ENCODE peak calls at places on chromosomes 4 and X, in ten cellular contexts. O is aorta; L is CD8-positive, alpha-beta T cell; F is breast epithelium; Y is heart left ventricle; K is cardiac muscle cell; S is Peyer's patch; X is neuronal stem cell; B is heart right ventricle; M is neural progenitor cell. D is an unnamed sample.
A peak's percentile ranks its signal among the peaks of the same experiment; 100 is the strongest.

GRCh38 chr4:49000806-49001205 is 14.7 kb downstream of the CWH43 start:
- DNase-seq in O (no peak), L (no peak), F (no peak), Y (no peak), K (no peak), S (no peak), X (no peak), B (no peak), M (no peak), D (no peak)

GRCh38 chr4:4673070-4673469 is 131.2 kb upstream of the STX18 start:
- DNase-seq in O (no peak), L (no peak), F (no peak), Y (no peak), K (peak; percentile 66), S (no peak), X (peak; percentile 59), B (no peak), M (peak; percentile 87), D (no peak)

GRCh38 chr4:142092941-142093340 is 456.6 kb downstream of the IL15 start:
- DNase-seq in O (no peak), L (no peak), F (no peak), Y (no peak), K (no peak), S (no peak), X (no peak), B (no peak), M (no peak), D (no peak)

GRCh38 chr4:58144721-58145120 is 1034.5 kb upstream of the IGFBP7 start:
- DNase-seq in O (no peak), L (no peak), F (no peak), Y (no peak), K (no peak), S (no peak), X (no peak), B (no peak), M (no peak), D (no peak)

GRCh38 chr4:63620271-63620670 is 789.0 kb downstream of the TECRL start:
- DNase-seq in O (no peak), L (no peak), F (no peak), Y (no peak), K (no peak), S (no peak), X (no peak), B (no peak), M (no peak), D (no peak)

GRCh38 chr4:105280338-105280809 is 133.7 kb downstream of the TET2 start:
- DNase-seq in O (no peak), L (no peak), F (no peak), Y (no peak), K (no peak), S (no peak), X (no peak), B (no peak), M (no peak), D (no peak)

GRCh38 chr4:114378306-114378903 is 220.2 kb upstream of the UGT8 start:
- DNase-seq in O (no peak), L (no peak), F (no peak), Y (no peak), K (no peak), S (no peak), X (no peak), B (no peak), M (no peak), D (no peak)

GRCh38 chr4:57104706-57105560 is 5.3 kb downstream of the IGFBP7 start:
- DNase-seq in O (no peak), L (no peak), F (no peak), Y (no peak), K (no peak), S (no peak), X (no peak), B (no peak), M (no peak), D (no peak)

DNA sequence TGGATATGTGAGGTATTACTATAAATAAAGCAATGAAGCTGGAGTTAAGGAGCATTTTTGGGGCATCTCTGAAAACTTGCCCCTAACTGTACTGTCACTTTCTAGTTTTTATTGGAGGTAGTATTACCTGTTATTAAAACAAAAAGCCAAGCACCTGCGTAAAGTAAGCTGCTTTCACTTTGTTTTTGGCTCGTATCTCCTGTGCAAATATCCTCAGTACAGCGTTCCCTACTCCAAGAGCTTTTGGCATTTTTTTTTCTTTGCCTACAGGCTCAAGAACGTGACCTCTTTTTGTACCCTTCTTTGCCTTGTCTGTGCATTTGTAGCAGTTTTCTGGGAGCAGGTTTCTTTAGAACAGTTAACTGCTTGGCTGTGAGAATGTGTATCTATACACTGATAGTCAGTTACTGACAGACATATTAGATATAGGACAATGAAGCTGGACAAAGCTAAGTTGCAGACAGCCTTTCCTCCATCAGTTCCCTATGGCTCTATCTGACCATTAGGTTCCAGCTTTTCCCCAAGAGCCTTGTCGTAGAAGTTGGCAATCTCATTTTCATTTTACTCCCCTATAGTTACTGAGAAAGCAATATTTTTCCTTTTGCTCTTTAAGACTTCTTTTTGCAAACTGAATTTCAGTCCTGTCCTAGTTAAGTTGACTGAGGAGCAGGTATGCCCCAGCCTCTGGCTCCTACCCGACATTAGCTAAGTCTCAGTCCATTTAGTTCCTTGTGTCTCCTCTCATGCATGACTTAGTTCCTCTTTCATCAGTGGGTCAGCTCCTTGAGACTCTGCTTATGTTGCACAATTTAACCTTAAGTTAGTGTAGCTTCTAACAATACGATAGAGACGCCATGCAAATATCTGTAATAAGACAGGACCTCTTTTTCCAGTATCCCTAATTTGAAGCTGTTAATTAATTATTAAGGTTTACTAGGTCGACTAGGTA is 71.5 kb upstream of the HPRT1 start:
- DNase-seq in O (no peak), L (no peak), F (no peak), Y (no peak), K (peak; percentile 3), S (no peak), X (no peak), B (no peak), M (no peak), D (no peak)
- H3K27ac ChIP-seq in O (no peak overlapping the region), L (no peak overlapping the region), F (no peak overlapping the region), Y (no peak overlapping the region), K (peak overlapping the region; percentile 78), S (no peak overlapping the region), X (no peak overlapping the region), B (no peak overlapping the region), M (no peak overlapping the region), D (no peak overlapping the region)

GRCh38 chr4:2042947-2043395 is 16.2 kb upstream of the NAT8L start:
- DNase-seq in O (no peak), L (no peak), F (no peak), Y (no peak), K (no peak), S (no peak), X (no peak), B (no peak), M (no peak), D (no peak)

GRCh38 chr4:2040391-2041233 is 18.5 kb upstream of the NAT8L start:
- DNase-seq in O (no peak), L (no peak), F (no peak), Y (no peak), K (peak; percentile 22), S (no peak), X (no peak), B (no peak), M (peak; percentile 50), D (peak; percentile 52)

GRCh38 chr4:2043396-2044118 is 15.6 kb upstream of the NAT8L start:
- DNase-seq in O (no peak), L (no peak), F (no peak), Y (no peak), K (no peak), S (no peak), X (no peak), B (no peak), M (no peak), D (no peak)

GRCh38 chr4:2042207-2042946 is 16.8 kb upstream of the NAT8L start:
- DNase-seq in O (no peak), L (no peak), F (no peak), Y (no peak), K (peak; percentile 61), S (peak; percentile 37), X (no peak), B (no peak), M (peak; percentile 70), D (peak; percentile 31)

DNA sequence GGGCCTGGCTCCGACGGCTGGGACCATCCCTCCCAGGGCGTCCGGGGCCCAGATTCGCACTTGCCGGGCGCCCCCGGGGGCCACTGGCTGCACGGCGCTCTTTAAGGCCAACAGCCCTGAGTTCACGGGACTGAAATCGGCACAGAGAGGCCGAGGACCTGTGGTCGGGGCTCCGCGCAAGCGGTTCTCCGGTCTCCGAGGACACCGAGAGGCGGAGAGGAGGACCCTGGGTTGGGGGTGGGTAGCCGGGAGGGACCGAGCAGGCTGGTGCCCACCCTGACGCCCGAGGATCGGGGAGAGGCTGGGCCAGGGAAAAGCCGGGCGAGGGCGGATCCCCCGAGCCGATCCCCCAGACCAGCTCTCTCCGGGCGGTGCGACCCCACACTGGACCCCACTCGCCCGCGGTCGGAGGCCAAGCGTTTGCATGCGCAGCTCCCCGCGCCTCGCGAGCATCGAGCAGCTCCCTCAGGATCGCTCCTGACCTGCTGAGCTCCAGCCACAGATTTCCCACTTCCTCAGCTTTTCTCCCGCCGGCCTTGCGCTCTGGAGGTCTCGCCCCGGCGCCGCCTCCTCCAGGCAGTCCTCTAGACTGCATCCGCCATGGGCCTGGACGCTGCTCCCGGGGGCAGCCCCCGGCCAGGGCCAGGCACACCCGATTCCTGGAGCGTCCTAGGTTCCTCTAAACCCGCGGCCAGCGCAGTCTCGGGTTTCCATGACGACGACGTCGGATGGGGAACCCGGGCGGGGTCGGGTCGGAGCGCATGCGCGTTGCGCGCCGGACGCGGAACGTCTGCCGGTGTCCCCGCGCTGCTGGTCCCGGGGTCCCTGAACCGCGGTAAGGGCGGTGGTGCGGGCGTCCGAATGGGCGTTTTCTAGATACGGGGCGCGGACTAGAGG is 17.6 kb upstream of the NAT8L start:
- DNase-seq in O (peak; percentile 92), L (peak; percentile 74), F (no peak), Y (peak; percentile 95), K (peak; percentile 83), S (peak; percentile 79), X (peak; percentile 92), B (peak; percentile 84), M (peak; percentile 98), D (peak; percentile 82)
- H3K27ac ChIP-seq in O (no peak overlapping the region), L (no peak overlapping the region), F (no peak overlapping the region), Y (no peak overlapping the region), K (no peak overlapping the region), S (no peak overlapping the region), X (no peak overlapping the region), B (no peak overlapping the region), M (no peak overlapping the region), D (no peak overlapping the region)

DNA sequence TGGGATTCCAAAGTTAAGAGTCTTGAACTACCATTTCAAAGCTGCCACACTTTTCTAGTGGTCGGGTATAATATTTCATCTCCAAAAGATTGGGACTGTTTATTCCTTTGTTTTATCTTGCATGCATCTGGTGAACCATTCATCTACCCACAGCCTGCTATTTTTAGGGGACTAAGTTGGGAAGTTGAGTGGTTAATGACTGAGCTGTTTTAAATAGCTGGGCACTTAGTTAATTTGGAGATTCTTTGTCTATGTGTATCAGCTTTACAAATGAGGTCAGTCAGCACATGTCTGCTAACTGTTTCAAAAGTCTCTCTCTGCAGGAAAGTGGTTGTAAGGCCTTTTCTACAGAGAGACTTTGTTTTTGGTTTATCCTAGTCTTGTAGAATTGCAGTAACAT is 8.1 kb downstream of the BMP2K start:
- DNase-seq in O (no peak), L (no peak), F (no peak), Y (no peak), K (peak; percentile 42), S (no peak), X (no peak), B (no peak), M (peak; percentile 31), D (no peak)
- H3K27ac ChIP-seq in O (no peak overlapping the region), L (no peak overlapping the region), F (no peak overlapping the region), Y (peak overlapping the region; percentile 3), K (no peak overlapping the region), S (no peak overlapping the region), X (no peak overlapping the region), B (peak overlapping the region; percentile 53), M (peak overlapping the region; percentile 13), D (no peak overlapping the region)

DNA sequence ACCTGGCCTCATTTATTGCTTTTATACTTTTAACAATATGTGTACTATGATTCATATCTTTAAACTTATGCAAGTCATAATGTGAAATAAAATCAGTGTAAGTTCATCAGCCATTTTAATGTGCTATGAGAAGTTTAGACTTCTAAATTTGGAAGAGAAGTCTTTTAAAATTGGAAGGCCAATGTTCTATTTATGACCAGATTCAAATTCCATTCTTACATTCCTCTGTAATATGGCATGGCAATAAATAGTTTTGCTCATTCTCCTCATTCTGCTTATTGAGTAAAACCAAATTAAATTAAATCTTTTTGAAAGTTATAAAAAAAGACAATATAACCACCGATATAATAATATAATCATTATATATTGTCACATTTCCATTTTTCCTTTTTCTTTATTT is 126.2 kb downstream of the SORBS2 start:
- DNase-seq in O (no peak), L (no peak), F (no peak), Y (no peak), K (no peak), S (no peak), X (no peak), B (no peak), M (no peak), D (no peak)
- H3K27ac ChIP-seq in O (peak overlapping the region; percentile 16), L (no peak overlapping the region), F (no peak overlapping the region), Y (peak overlapping the region; percentile 53), K (peak overlapping the region; percentile 24), S (no peak overlapping the region), X (no peak overlapping the region), B (peak overlapping the region; percentile 80), M (no peak overlapping the region), D (no peak overlapping the region)